ENCODE peak calls at places on chromosomes 12 and 14, in four cellular contexts. H is H9, V is neuronal stem cell, M is IMR-90. U is an unnamed sample.

GRCh38 chr14:100535287-100536131 is 51.7 kb downstream of the BEGAIN start:
- DNase-seq in H (peak), M (no peak), V (no peak), U (no peak)

GRCh38 chr12:2172486-2173214 is 119.9 kb downstream of the CACNA1C start:
- DNase-seq in V (no peak), M (no peak), H (no peak), U (no peak)

GRCh38 chr12:112944028-112944690 is 5.9 kb downstream of the OAS3 start:
- DNase-seq in V (no peak), M (no peak), H (no peak), U (no peak)

GRCh38 chr12:9626291-9626690 is 18.6 kb upstream of the KLRB1 start:
- DNase-seq in M (no peak), V (no peak), H (no peak), U (no peak)

GRCh38 chr12:103800252-103800771 is 40.7 kb downstream of the NT5DC3 start:
- DNase-seq in H (no peak), V (no peak), M (peak), U (no peak)

GRCh38 chr12:129084875-129085826 is 231.9 kb downstream of the GLT1D1 start:
- DNase-seq in H (no peak), M (no peak), V (no peak), U (no peak)

GRCh38 chr12:31037921-31038320 is 35.7 kb upstream of the DDX11 start:
- DNase-seq in V (no peak), M (no peak), H (no peak), U (no peak)

GRCh38 chr12:29563636-29564035 is 66.2 kb upstream of the OVCH1 start:
- DNase-seq in V (no peak), M (no peak), H (no peak), U (no peak)

GRCh38 chr14:69242311-69243224 is 17.4 kb upstream of the GALNT16 start:
- DNase-seq in M (peak), H (peak), V (peak), U (peak)

GRCh38 chr14:43539210-43539609 is 967.9 kb downstream of the FSCB start:
- DNase-seq in V (peak), M (peak), H (peak), U (peak)

GRCh38 chr12:19783547-19784444 is 344.5 kb downstream of the AEBP2 start:
- DNase-seq in V (no peak), H (peak), M (no peak), U (no peak)

GRCh38 chr14:67187826-67188225 is 1.4 kb upstream of the GARIN2 start:
- DNase-seq in H (no peak), M (peak), V (no peak), U (peak)

GRCh38 chr12:26723379-26724308 is 109.3 kb downstream of the ITPR2 start:
- DNase-seq in H (no peak), M (peak), V (no peak), U (peak)

GRCh38 chr12:131827961-131828534 is at the start of gene MMP17:
- DNase-seq in M (peak), H (peak), V (peak), U (peak)

GRCh38 chr12:3493225-3494049 is 2.4 kb downstream of the PRMT8 start:
- DNase-seq in H (peak), V (no peak), M (no peak), U (no peak)

GRCh38 chr12:69657376-69658137 is 41.5 kb downstream of the BEST3 start:
- DNase-seq in H (no peak), M (peak), V (no peak), U (peak)

GRCh38 chr14:52852810-52853521 is 61.6 kb upstream of the GNPNAT1 start:
- DNase-seq in M (peak), V (no peak), H (no peak), U (peak)

GRCh38 chr14:92108345-92109254 is 2.2 kb upstream of the ATXN3 start:
- DNase-seq in H (peak), M (no peak), V (no peak), U (no peak)

GRCh38 chr12:46219147-46219891 is 49.5 kb downstream of the SLC38A1 start:
- DNase-seq in V (no peak), H (no peak), M (no peak), U (no peak)

GRCh38 chr12:46222642-46223041 is 46.2 kb downstream of the SLC38A1 start:
- DNase-seq in H (no peak), M (no peak), V (no peak), U (no peak)

GRCh38 chr12:46219892-46220655 is 48.8 kb downstream of the SLC38A1 start:
- DNase-seq in H (no peak), M (peak), V (no peak), U (peak)

GRCh38 chr12:46223047-46223446 is 45.8 kb downstream of the SLC38A1 start:
- DNase-seq in H (no peak), V (no peak), M (no peak), U (no peak)

DNA sequence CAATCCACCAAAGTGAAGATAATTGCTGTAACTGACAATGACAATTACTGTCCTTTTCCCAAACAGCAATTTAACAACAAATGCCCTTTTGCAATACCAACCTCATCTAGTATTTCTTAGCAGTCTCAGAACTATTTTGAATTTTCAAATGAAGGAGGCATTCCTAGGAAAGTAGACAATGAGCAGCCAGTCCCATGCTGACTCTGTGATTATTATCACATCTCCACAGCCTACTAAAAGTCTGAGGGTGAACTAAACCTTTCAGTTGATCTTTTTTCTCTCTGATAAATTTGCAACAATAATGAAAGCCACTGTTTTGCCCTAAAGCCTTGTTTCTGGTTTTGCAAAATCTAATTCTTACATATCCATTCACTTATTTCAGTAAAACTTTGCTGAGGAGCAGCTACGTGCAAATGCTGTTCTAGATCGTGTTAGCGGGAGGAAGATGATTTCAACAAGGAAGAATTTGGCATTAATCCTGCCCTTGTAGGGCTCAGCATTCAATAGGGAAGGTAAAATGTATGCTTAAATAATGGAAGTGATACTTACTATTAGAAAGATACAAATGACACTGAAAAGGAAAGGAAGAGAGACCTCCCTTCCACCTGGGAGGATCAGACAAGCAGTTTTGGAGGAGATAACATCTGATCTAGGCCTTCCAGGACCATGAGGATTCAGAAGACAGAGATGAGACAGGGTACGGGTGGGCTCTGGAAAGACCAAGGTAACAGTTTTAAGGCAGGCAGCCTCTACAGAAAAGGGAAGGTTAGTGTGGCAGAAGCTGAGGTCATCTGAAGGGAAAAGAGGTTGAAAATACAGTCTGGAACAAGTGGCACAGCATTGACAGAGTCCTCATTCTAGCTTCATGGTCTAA is 47.4 kb downstream of the SLC38A1 start:
- DNase-seq in V (no peak), M (peak), H (no peak), U (peak)
- H4K91ac ChIP-seq in V (no peak), M (no peak), H (no peak), U (no peak)

DNA sequence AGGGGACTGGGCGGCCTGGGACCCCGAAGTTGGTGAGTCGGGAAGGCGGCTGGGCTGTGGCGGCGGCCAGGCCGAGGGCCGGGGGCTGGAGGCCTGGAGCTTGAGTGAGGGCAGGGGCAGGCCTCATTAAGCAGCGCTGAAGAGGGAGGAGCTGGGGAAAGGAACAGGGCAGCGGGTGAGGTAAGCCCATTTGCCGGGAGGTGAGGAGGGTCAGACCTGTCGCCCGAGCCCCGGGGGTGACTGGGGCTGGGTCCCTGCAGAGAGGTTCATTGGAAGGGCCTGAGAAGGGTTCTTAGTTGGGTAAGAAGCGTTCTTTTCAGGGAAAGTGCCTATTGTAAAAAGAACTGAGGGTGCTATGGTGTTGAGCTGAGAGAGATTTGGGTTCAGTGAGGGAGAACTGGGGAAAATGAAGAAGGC is 438 bp downstream of the RAB5B start:
- DNase-seq in M (peak), H (no peak), V (no peak), U (peak)
- H3K4ac ChIP-seq in M (peak), H (no peak), V (no peak), U (peak)

GRCh38 chr12:108857158-108857407 is 300 bp downstream of the SSH1 start:
- DNase-seq in V (no peak), H (no peak), M (no peak), U (no peak)

GRCh38 chr12:108856428-108857157 is 790 bp downstream of the SSH1 start:
- DNase-seq in M (peak), H (peak), V (no peak), U (peak)

GRCh38 chr12:108859923-108860291 is 2.5 kb upstream of the SSH1 start:
- DNase-seq in M (no peak), V (no peak), H (no peak), U (no peak)

GRCh38 chr12:108860443-108860842 is 3.1 kb upstream of the SSH1 start:
- DNase-seq in M (no peak), H (no peak), V (no peak), U (no peak)

DNA sequence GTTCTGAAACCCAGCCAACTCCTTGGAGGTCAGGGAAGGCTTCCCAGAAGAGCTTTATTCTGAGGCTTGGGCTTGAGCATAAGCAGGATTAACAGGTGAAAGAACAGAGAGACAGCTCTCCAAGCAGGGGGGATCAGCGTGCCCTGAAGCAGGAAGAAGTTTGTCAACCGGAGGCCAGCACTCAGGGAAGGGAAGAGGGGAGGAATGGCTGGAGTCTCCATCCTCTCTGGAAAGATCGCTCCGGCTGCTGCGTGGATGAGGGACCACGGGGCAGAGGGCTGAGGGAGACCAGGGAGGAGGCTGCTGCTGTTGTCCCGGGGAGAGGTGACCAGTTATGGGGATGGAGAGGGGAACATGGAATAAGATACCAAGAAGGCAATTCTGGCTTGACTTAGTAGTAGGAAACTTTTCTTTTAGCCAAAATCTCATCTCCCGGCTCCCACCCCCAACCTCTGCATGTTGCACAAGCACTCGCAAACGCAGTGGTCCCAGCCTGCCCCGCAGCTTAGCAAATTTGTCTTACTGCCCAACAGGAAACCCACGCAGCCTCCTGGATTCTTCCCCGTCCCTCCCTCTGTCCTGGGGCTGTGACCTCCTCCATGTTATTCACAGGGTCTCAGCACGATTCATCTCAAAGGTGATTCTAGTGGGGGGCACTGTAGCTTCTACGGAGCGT is 1.2 kb upstream of the SSH1 start:
- DNase-seq in V (no peak), H (no peak), M (no peak), U (no peak)
- H4K91ac ChIP-seq in V (no peak), H (no peak), M (peak), U (peak)

GRCh38 chr14:22243971-22244581 is 344.9 kb downstream of the DAD1 start:
- DNase-seq in V (no peak), M (no peak), H (no peak), U (no peak)
- H3K4ac ChIP-seq in V (no peak), M (no peak), H (no peak), U (no peak)

DNA sequence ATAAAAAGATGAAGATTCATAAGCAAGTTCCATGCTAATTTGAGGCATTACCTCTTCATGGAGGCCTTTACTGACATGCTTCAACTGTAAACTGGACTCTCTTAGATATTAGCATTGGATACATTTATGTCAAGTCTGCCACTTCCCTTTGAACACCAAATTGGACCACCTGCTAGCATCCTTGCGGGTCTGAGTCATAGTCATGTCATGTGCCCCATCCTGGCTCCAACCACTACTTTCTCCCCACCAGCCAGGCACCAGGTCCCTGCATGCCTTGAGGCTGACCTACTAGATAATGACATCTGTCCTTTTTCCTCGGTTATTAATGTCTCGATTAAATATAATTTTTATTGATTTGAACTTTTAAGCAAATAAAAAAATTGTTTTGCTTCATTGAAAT is 32.9 kb upstream of the EEA1 start:
- DNase-seq in M (peak), V (no peak), H (no peak), U (no peak)
- H4K91ac ChIP-seq in M (no peak), V (no peak), H (no peak), U (no peak)

GRCh38 chr12:105083551-105084105 is 630 bp downstream of the ALDH1L2 start:
- DNase-seq in M (peak), V (no peak), H (peak), U (peak)
- H3K4ac ChIP-seq in M (peak), V (no peak), H (no peak), U (peak)

GRCh38 chr14:94000267-94000666 is 3.2 kb downstream of the CCDC197 start:
- DNase-seq in H (no peak), M (no peak), V (no peak), U (no peak)
- H4K91ac ChIP-seq in H (no peak), M (no peak), V (no peak), U (no peak)

DNA sequence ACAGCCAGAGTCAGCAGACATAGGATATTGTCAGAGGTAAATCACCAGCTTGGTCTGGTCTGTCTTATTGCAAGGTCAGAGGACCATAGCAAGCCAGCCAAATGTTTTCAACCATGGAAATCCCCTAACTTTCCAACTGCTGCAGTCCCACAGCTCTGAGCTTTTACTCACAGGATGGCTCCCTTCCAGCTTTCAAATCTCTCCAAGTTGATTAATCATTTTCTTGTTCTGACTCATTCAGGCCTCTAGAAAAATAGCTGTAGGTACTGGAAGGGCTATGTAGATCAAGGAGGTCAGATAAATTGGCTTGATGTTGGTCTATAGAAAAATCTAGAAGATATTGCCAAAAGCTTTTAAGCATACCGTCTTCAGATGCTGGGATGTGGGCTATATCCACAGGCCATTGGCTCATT is 413.1 kb downstream of the RAD51B start:
- DNase-seq in M (peak), V (no peak), H (no peak), U (peak)
- H3K4ac ChIP-seq in M (peak), V (no peak), H (no peak), U (no peak)

GRCh38 chr14:34041220-34041619 is 90.3 kb upstream of the EGLN3 start:
- DNase-seq in V (no peak), M (no peak), H (no peak), U (no peak)

GRCh38 chr14:34044666-34045306 is 93.9 kb upstream of the EGLN3 start:
- DNase-seq in H (no peak), M (no peak), V (no peak), U (no peak)

GRCh38 chr14:34043627-34044372 is 92.9 kb upstream of the EGLN3 start:
- DNase-seq in H (peak), V (no peak), M (no peak), U (no peak)

GRCh38 chr14:34046799-34047520 is 96.1 kb upstream of the EGLN3 start:
- DNase-seq in V (no peak), H (no peak), M (no peak), U (no peak)

GRCh38 chr14:34044373-34044637 is 93.4 kb upstream of the EGLN3 start:
- DNase-seq in H (no peak), V (no peak), M (no peak), U (no peak)
- H4K91ac ChIP-seq in H (no peak), V (no peak), M (no peak), U (no peak)

GRCh38 chr14:38389666-38390065 is 133.8 kb upstream of the CLEC14A start:
- DNase-seq in H (no peak), V (no peak), M (peak), U (peak)
- H3K4ac ChIP-seq in H (no peak), V (no peak), M (peak), U (peak)